ENCODE peak calls at places on chromosomes 6 and 20, in ten cellular contexts. T is heart left ventricle; X is GM23338; L is activated CD4-positive, alpha-beta T cell treated with anti-CD3 and anti-CD28 coated beads for 1 hour; Z is effector memory CD8-positive, alpha-beta T cell; E is stimulated activated CD4-positive, alpha-beta T cell treated with anti-CD3 and anti-CD28 coated beads, Interleukin-4, amount 100 ng/mL, for 48 hours; Y is HT1080; M is GF-D8; O is NCI-H2171; I is thoracic aorta. H is an unnamed sample.

GRCh38 chr6:47772359-47772758 is 9.5 kb upstream of the OPN5 start:
- DNase-seq in M (no peak), Z (no peak), L (no peak), Y (no peak), I (no peak), T (no peak), X (no peak), O (no peak), E (no peak), H (no peak)

GRCh38 chr20:2299301-2299700 is 3.5 kb downstream of the TGM3 start:
- DNase-seq in I (no peak), M (peak), X (no peak), T (peak), O (no peak), Y (no peak), L (no peak), E (no peak), Z (no peak), H (no peak)

GRCh38 chr20:50226093-50226974 is 35.7 kb downstream of the CEBPB start:
- DNase-seq in X (no peak), E (no peak), O (no peak), M (peak), T (no peak), Z (no peak), I (peak), Y (no peak), L (no peak), H (no peak)

GRCh38 chr20:2335096-2335495 is 39.3 kb downstream of the TGM3 start:
- DNase-seq in L (no peak), M (no peak), O (no peak), T (no peak), Y (no peak), X (no peak), E (no peak), I (no peak), Z (no peak), H (no peak)

GRCh38 chr6:36827261-36828079 is 11.8 kb downstream of the CPNE5 start:
- DNase-seq in X (no peak), O (no peak), T (peak), I (no peak), E (no peak), Z (no peak), Y (peak), L (no peak), M (peak), H (no peak)

GRCh38 chr6:88605271-88605670 is 358.1 kb downstream of the RNGTT start:
- DNase-seq in X (no peak), L (no peak), O (no peak), I (no peak), E (no peak), T (no peak), Z (no peak), Y (no peak), M (no peak), H (no peak)

GRCh38 chr6:25251426-25251825 is 27.7 kb upstream of the CARMIL1 start:
- DNase-seq in L (no peak), I (no peak), X (no peak), E (no peak), Z (no peak), T (no peak), O (no peak), M (no peak), Y (no peak), H (no peak)

GRCh38 chr6:139313784-139314545 is 22.2 kb upstream of the TXLNB start:
- DNase-seq in X (peak), M (no peak), E (no peak), Z (no peak), O (no peak), Y (no peak), I (no peak), L (no peak), T (no peak), H (no peak)

GRCh38 chr6:153172815-153173214 is 41.7 kb upstream of the RGS17 start:
- DNase-seq in T (no peak), M (no peak), Z (no peak), I (no peak), L (no peak), Y (no peak), X (no peak), E (no peak), O (peak), H (no peak)

GRCh38 chr6:130183271-130184222 is 39.2 kb downstream of the SAMD3 start:
- DNase-seq in L (no peak), Z (peak), Y (no peak), X (no peak), E (no peak), M (no peak), I (no peak), T (no peak), O (no peak), H (no peak)

GRCh38 chr20:34941224-34941623 is 14.4 kb downstream of the GSS start:
- DNase-seq in E (no peak), Z (no peak), O (no peak), I (no peak), M (no peak), L (no peak), Y (peak), T (no peak), X (no peak), H (no peak)

GRCh38 chr20:18926972-18927371 is 113.4 kb downstream of the SCP2D1 start:
- DNase-seq in Z (no peak), X (no peak), T (no peak), Y (peak), L (no peak), E (no peak), M (no peak), O (no peak), I (no peak), H (no peak)

GRCh38 chr20:59134182-59134581 is 29.4 kb upstream of the ZNF831 start:
- DNase-seq in E (no peak), M (no peak), Y (no peak), L (no peak), T (no peak), X (no peak), Z (no peak), O (no peak), I (no peak), H (no peak)

GRCh38 chr20:13095013-13095412 is 86.2 kb downstream of the SPTLC3 start:
- DNase-seq in Y (no peak), X (no peak), E (no peak), O (no peak), T (no peak), L (no peak), I (no peak), Z (no peak), M (no peak), H (no peak)

GRCh38 chr6:111589366-111589765 is 16.3 kb downstream of the TRAF3IP2 start:
- DNase-seq in M (no peak), O (no peak), Y (peak), I (peak), L (no peak), X (no peak), E (no peak), Z (no peak), T (no peak), H (peak)

GRCh38 chr20:63023836-63024571 is 17.2 kb upstream of the BHLHE23 start:
- DNase-seq in L (no peak), M (no peak), Y (no peak), Z (no peak), X (no peak), E (no peak), T (peak), O (no peak), I (no peak), H (no peak)

GRCh38 chr20:21315138-21315537 is 12.0 kb downstream of the XRN2 start:
- DNase-seq in E (no peak), L (no peak), M (no peak), Y (peak), T (no peak), I (no peak), X (no peak), Z (no peak), O (no peak), H (no peak)

GRCh38 chr20:46353506-46354206 is 45.4 kb upstream of the CDH22 start:
- DNase-seq in Z (no peak), O (no peak), X (no peak), I (no peak), T (no peak), L (no peak), E (no peak), Y (no peak), M (no peak), H (no peak)

GRCh38 chr20:48733296-48733790 is 94.5 kb downstream of the PREX1 start:
- DNase-seq in Y (peak), E (no peak), I (no peak), O (no peak), L (no peak), X (peak), Z (no peak), M (no peak), T (no peak), H (no peak)

GRCh38 chr6:144993870-144994269 is 708.7 kb downstream of the UTRN start:
- DNase-seq in T (no peak), M (no peak), I (no peak), O (no peak), L (no peak), Z (no peak), E (no peak), Y (peak), X (no peak), H (peak)

GRCh38 chr6:82362868-82363267 is 749 bp upstream of the TPBG start:
- DNase-seq in Z (no peak), L (no peak), T (no peak), E (no peak), X (peak), M (no peak), Y (peak), I (no peak), O (no peak), H (peak)

GRCh38 chr6:105036371-105036770 is 79.5 kb downstream of the LIN28B start:
- DNase-seq in Z (no peak), T (no peak), Y (no peak), X (no peak), O (no peak), I (no peak), L (no peak), E (no peak), M (no peak), H (no peak)

GRCh38 chr20:56636701-56637100 is 7.6 kb downstream of the TFAP2C start:
- DNase-seq in X (no peak), Y (peak), L (no peak), I (no peak), O (no peak), T (no peak), Z (no peak), M (no peak), E (no peak), H (peak)

H was measured in amniotic stem cell.